ENCODE peak calls at places on chromosome 5, in four cellular contexts. H is GM12878, O is K562, Z is HepG2. T is an unnamed sample.

GRCh38 chr5:132829742-132830435 is 558 bp downstream of the SHROOM1 start:
- DNase-seq in H (no peak), O (peak; percentile 89), Z (peak; percentile 56), T (peak; percentile 87)

GRCh38 chr5:95219411-95219810 is 65.5 kb downstream of the MCTP1 start:
- DNase-seq in H (no peak), O (no peak), Z (no peak), T (no peak)

GRCh38 chr5:44499381-44499780 is 110.2 kb upstream of the FGF10 start:
- DNase-seq in H (no peak), O (no peak), Z (no peak), T (no peak)

GRCh38 chr5:53490747-53491146 is 10.3 kb downstream of the FST start:
- DNase-seq in H (no peak), O (no peak), Z (peak; percentile 54), T (no peak)

GRCh38 chr5:67214036-67214435 is 17.4 kb upstream of the CD180 start:
- DNase-seq in H (no peak), O (no peak), Z (no peak), T (no peak)

GRCh38 chr5:53262348-53262970 is 152.9 kb upstream of the MOCS2 start:
- DNase-seq in H (no peak), O (peak; percentile 11), Z (peak; percentile 2), T (peak; percentile 18)

GRCh38 chr5:28156981-28157380 is 1118.6 kb upstream of the CDH9 start:
- DNase-seq in H (no peak), O (no peak), Z (no peak), T (no peak)

GRCh38 chr5:178215263-178216002 is 11.1 kb downstream of the HNRNPAB start:
- DNase-seq in H (no peak), O (no peak), Z (no peak), T (no peak)

GRCh38 chr5:174115226-174115625 is 69.7 kb downstream of the NSG2 start:
- DNase-seq in H (no peak), O (no peak), Z (no peak), T (no peak)

GRCh38 chr5:84487963-84488362 is 103.3 kb upstream of the EDIL3 start:
- DNase-seq in H (no peak), O (no peak), Z (no peak), T (no peak)

GRCh38 chr5:39815701-39816100 is 390.9 kb upstream of the DAB2 start:
- DNase-seq in H (no peak), O (no peak), Z (no peak), T (no peak)

GRCh38 chr5:8710426-8710930 is 835.4 kb downstream of the SEMA5A start:
- DNase-seq in H (no peak), O (no peak), Z (no peak), T (no peak)

GRCh38 chr5:158020555-158021418 is 161.8 kb upstream of the CLINT1 start:
- DNase-seq in H (no peak), O (no peak), Z (no peak), T (no peak)

GRCh38 chr5:2415678-2416077 is 335.8 kb downstream of the IRX2 start:
- DNase-seq in H (no peak), O (peak; percentile 46), Z (no peak), T (no peak)

GRCh38 chr5:145949474-145949873 is 13.1 kb downstream of the SH3RF2 start:
- DNase-seq in H (no peak), O (no peak), Z (no peak), T (no peak)

GRCh38 chr5:77900691-77901090 is 124.6 kb upstream of the TBCA start:
- DNase-seq in H (no peak), O (no peak), Z (no peak), T (no peak)

GRCh38 chr5:491119-491855 is 33.0 kb downstream of the SLC9A3 start:
- DNase-seq in H (no peak), O (no peak), Z (no peak), T (no peak)

GRCh38 chr5:77024490-77024889 is 5.7 kb upstream of the AGGF1 start:
- DNase-seq in H (no peak), O (no peak), Z (no peak), T (no peak)

GRCh38 chr5:29089591-29090141 is 2051.3 kb upstream of the CDH9 start:
- DNase-seq in H (no peak), O (no peak), Z (no peak), T (no peak)

GRCh38 chr5:135181653-135182052 is 147.6 kb upstream of the PITX1 start:
- DNase-seq in H (no peak), O (no peak), Z (no peak), T (no peak)

GRCh38 chr5:143154495-143155375 is 248.8 kb downstream of the NR3C1 start:
- DNase-seq in H (no peak), O (no peak), Z (no peak), T (no peak)
- TF ChIP-seq TARDBP in H (no peak), O (no peak), Z (no peak), T (no peak)

GRCh38 chr5:154758977-154759376 is 3.8 kb downstream of the LARP1 start:
- DNase-seq in H (no peak), O (no peak), Z (no peak), T (no peak)
- TF ChIP-seq FOXK2 in H (no peak), O (no peak), Z (no peak), T (no peak)

DNA sequence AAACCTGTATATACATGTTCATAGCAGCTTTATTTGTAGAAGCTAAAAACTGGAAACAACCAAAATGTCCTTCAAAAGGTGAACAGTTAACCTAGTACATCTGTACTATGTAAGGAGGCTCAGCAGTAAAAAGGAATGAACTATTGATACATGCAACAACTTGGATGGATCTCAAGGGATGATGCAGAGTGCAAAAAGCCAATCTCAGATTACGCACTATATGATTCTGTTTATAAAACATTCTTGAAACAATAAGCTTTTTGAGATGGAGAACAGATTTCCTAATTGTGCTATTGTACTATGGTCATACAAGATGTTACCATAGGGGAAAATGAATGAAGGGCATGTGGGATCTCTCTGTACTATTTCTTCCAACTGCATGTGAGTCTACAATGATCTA is 88.9 kb downstream of the PAM start:
- DNase-seq in H (no peak), O (no peak), Z (no peak), T (no peak)
- TF ChIP-seq TARDBP in H (no peak), O (no peak), Z (no peak), T (no peak)

DNA sequence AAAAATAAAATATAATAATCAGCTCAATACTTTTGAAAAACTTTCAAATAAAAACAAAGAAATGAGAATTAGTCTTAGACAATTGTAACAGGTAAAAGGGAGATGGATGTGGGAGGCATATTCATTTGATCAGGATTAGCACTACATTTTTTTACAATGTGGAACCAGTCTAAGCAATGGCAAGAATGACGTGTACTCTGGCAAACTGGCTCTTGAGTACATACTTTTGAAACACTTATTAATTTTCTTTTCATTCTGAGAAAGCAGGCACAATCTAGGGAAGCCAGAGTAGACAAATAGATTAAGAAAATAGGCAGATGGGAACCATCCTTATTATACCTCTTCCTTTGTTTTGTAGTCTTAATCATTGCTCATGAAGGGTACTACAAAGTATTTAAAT is 79.7 kb downstream of the MEF2C start:
- DNase-seq in H (no peak), O (no peak), Z (no peak), T (no peak)
- TF ChIP-seq FOXK2 in H (no peak), O (no peak), Z (no peak), T (no peak)

T was measured in HEK293T.